ENCODE peak calls at places on chromosomes 16 and 17, in four cellular contexts. D is A549, A is uterus, W is esophagus squamous epithelium. V is an unnamed sample.

GRCh38 chr17:40086150-40087044 is 14.0 kb downstream of the NR1D1 start:
- DNase-seq in W (no peak), D (peak), A (peak), V (no peak)

GRCh38 chr16:89013111-89013510 is 36.1 kb upstream of the CBFA2T3 start:
- DNase-seq in W (no peak), A (no peak), D (no peak), V (no peak)

GRCh38 chr16:51880776-51881175 is 666.2 kb downstream of the TOX3 start:
- DNase-seq in A (no peak), W (no peak), D (peak), V (no peak)

GRCh38 chr17:1043601-1044251 is 46.8 kb downstream of the TIMM22 start:
- DNase-seq in A (peak), D (no peak), W (no peak), V (no peak)

GRCh38 chr17:74485012-74485743 is 18.7 kb downstream of the CD300A start:
- DNase-seq in D (no peak), W (no peak), A (no peak), V (no peak)

GRCh38 chr17:49487202-49487601 is 7.9 kb upstream of the NGFR start:
- DNase-seq in D (no peak), W (no peak), A (no peak), V (no peak)

GRCh38 chr17:50161023-50161910 is 4.5 kb upstream of the SGCA start:
- DNase-seq in D (peak), A (peak), W (peak), V (peak)

GRCh38 chr17:67606471-67606870 is 111.3 kb upstream of the NOL11 start:
- DNase-seq in D (no peak), W (no peak), A (peak), V (no peak)

GRCh38 chr17:7016886-7017826 is 4.7 kb downstream of the RNASEK start:
- DNase-seq in W (no peak), D (no peak), A (no peak), V (no peak)

GRCh38 chr17:7015587-7016020 is 3.2 kb downstream of the RNASEK start:
- DNase-seq in D (no peak), A (no peak), W (no peak), V (no peak)

GRCh38 chr17:7016406-7016805 is 4.0 kb downstream of the RNASEK start:
- DNase-seq in W (no peak), D (no peak), A (no peak), V (no peak)

GRCh38 chr17:7014261-7014994 is 2.0 kb downstream of the RNASEK start:
- DNase-seq in A (peak), D (peak), W (peak), V (peak)

GRCh38 chr17:7014995-7015586 is 2.7 kb downstream of the RNASEK start:
- DNase-seq in A (no peak), D (no peak), W (no peak), V (peak)
- TF ChIP-seq POLR2A in A (peak), D (peak), W (no peak), V (no peak)

GRCh38 chr16:1220098-1220728 is 4.9 kb downstream of the TPSG1 start:
- DNase-seq in W (no peak), D (no peak), A (no peak), V (no peak)
- TF ChIP-seq POLR2A in W (no peak), D (no peak), A (no peak), V (no peak)

GRCh38 chr17:17836818-17837379 is at the start of gene SREBF1:
- DNase-seq in A (no peak), W (no peak), D (peak), V (peak)

GRCh38 chr17:17835415-17836249 is 1.2 kb downstream of the SREBF1 start:
- DNase-seq in A (peak), W (no peak), D (no peak), V (no peak)

GRCh38 chr17:17836250-17836817 is 452 bp downstream of the SREBF1 start:
- DNase-seq in D (peak), A (peak), W (peak), V (peak)

GRCh38 chr17:17837966-17838962 is 1.5 kb upstream of the SREBF1 start:
- DNase-seq in A (peak), W (no peak), D (peak), V (no peak)

DNA sequence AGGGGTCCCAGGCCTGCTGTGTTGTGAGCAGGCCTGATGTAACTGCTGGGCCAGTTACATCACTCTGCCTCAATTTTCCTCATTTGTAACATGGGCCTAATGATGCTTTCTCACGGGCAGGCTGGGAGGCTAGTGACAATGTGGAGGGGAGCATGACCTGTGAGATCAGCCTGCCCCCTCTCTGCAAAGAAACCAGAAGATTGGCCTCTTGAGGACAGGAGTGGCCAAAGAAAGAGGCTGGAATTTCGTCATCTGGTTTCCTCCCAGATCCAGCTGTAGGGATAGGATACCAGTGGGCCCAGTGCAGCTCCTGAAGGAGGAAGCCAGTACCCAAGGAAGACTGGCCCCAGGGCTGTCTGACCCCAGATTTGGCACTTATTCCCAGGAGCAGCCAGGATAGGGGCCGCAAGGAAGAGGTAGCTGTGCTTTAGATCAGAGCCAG is 615 bp upstream of the SREBF1 start:
- DNase-seq in A (peak), W (no peak), D (peak), V (no peak)
- TF ChIP-seq POLR2A in A (no peak), W (no peak), D (no peak), V (peak)

DNA sequence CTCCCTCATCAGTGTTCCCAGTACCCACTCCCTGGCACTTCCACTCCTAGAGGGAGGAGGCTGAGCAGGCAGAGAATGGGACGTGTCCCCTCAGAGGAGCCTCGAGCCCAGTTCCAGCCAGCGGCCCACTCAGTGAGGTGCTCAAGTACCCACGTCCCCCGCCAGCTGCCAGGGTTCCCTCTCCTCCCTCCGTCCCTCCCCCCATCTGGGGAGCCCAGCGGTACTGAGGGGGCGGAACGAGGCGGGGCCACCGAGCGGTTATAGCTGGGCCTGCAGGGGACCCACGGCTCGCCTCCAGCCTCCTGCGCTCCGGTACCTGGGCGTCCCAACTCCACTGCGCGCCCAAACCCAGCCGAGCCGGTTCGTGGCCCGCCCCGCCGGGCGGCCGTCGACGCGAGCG is at the start of gene NPW:
- DNase-seq in W (no peak), A (no peak), D (no peak), V (no peak)
- TF ChIP-seq POLR2A in W (no peak), A (no peak), D (no peak), V (no peak)